ENCODE peak calls at places on chromosomes 12 and 14, in six cellular contexts. J, B, D, E, Y and G are unnamed samples.
A peak's percentile ranks its signal among the peaks of the same experiment; 100 is the strongest.

GRCh38 chr12:75944097-75944904 is 87.3 kb downstream of the PHLDA1 start:
- DNase-seq in D (peak; percentile 96), B (no peak), Y (peak; percentile 71), J (no peak), E (no peak), G (peak; percentile 97)

GRCh38 chr12:108363165-108363564 is 24.1 kb upstream of the CMKLR1 start:
- DNase-seq in Y (peak; percentile 24), D (no peak), E (no peak), B (no peak), J (no peak), G (no peak)

GRCh38 chr14:81455344-81455743 is 55.2 kb upstream of the STON2 start:
- DNase-seq in B (no peak), E (no peak), J (no peak), D (no peak), Y (no peak), G (no peak)

GRCh38 chr12:124554429-124555029 is 12.9 kb downstream of the NCOR2 start:
- DNase-seq in E (no peak), J (peak; percentile 73), Y (no peak), B (no peak), D (no peak), G (no peak)

GRCh38 chr12:29521951-29522350 is 24.5 kb upstream of the OVCH1 start:
- DNase-seq in Y (no peak), B (no peak), D (peak; percentile 59), E (no peak), J (no peak), G (peak; percentile 58)

GRCh38 chr12:53251477-53252348 is 16.4 kb upstream of the ESPL1 start:
- DNase-seq in B (peak; percentile 86), Y (peak; percentile 98), E (peak; percentile 95), D (peak; percentile 80), J (peak; percentile 90), G (peak; percentile 71)

GRCh38 chr12:55817352-55818139 is at the start of the genes ORMDL2 and SARNP:
- DNase-seq in E (peak; percentile 99), B (peak; percentile 99), Y (peak; percentile 100), D (peak; percentile 100), J (peak; percentile 96), G (peak; percentile 100)

GRCh38 chr12:75656650-75657049 is 145.2 kb upstream of the KRR1 start:
- DNase-seq in Y (no peak), B (no peak), J (no peak), D (peak; percentile 88), E (no peak), G (peak; percentile 99)

GRCh38 chr14:93219103-93219726 is 12.2 kb downstream of the UBR7 start:
- DNase-seq in D (peak; percentile 74), B (no peak), Y (peak; percentile 70), E (no peak), J (no peak), G (peak; percentile 71)

GRCh38 chr14:87615050-87615449 is 377.9 kb downstream of the GALC start:
- DNase-seq in J (no peak), B (no peak), E (no peak), Y (no peak), D (no peak), G (no peak)

GRCh38 chr12:99479149-99479548 is 168.4 kb upstream of the GARIN6 start:
- DNase-seq in Y (no peak), E (no peak), J (no peak), D (no peak), B (no peak), G (no peak)

GRCh38 chr14:76500011-76500410 is 124.1 kb downstream of the ESRRB start:
- DNase-seq in Y (peak; percentile 55), E (no peak), B (peak; percentile 42), D (peak; percentile 10), J (no peak), G (peak; percentile 7)

GRCh38 chr12:51911788-51912711 is 4.7 kb downstream of the ACVRL1 start:
- DNase-seq in J (peak; percentile 67), B (peak; percentile 71), E (peak; percentile 88), Y (peak; percentile 70), D (no peak), G (no peak)

GRCh38 chr14:89303452-89304435 is 113.3 kb downstream of the FOXN3 start:
- DNase-seq in D (peak; percentile 64), Y (peak; percentile 64), E (no peak), J (peak; percentile 62), B (peak; percentile 76), G (peak; percentile 46)

GRCh38 chr12:62834406-62834805 is 100.5 kb downstream of the PPM1H start:
- DNase-seq in D (no peak), Y (peak; percentile 59), J (no peak), B (no peak), E (no peak), G (no peak)

GRCh38 chr12:120610560-120610959 is 29.4 kb upstream of the POP5 start:
- DNase-seq in E (no peak), J (no peak), Y (no peak), D (no peak), B (no peak), G (no peak)

GRCh38 chr12:18750087-18750486 is 12.2 kb downstream of the CAPZA3 start:
- DNase-seq in B (no peak), J (no peak), Y (no peak), D (peak; percentile 15), E (no peak), G (peak; percentile 23)

GRCh38 chr12:23262670-23263069 is 637.7 kb downstream of the ETNK1 start:
- DNase-seq in Y (no peak), B (no peak), D (no peak), J (no peak), E (no peak), G (no peak)

GRCh38 chr12:52614381-52615207 is 3.8 kb downstream of the KRT73 start:
- DNase-seq in D (no peak), J (no peak), Y (peak; percentile 38), E (no peak), B (no peak), G (peak; percentile 40)

GRCh38 chr14:96067985-96068930 is 29.1 kb downstream of the C14orf132 start:
- DNase-seq in E (peak; percentile 46), J (no peak), D (no peak), Y (peak; percentile 29), B (peak; percentile 19), G (no peak)

GRCh38 chr14:90675399-90675798 is 140.8 kb downstream of the TTC7B start:
- DNase-seq in Y (no peak), B (no peak), J (peak; percentile 84), D (peak; percentile 41), E (no peak), G (no peak)

GRCh38 chr12:116771651-116772050 is 33.5 kb downstream of the RNFT2 start:
- DNase-seq in J (no peak), D (peak; percentile 67), B (no peak), Y (no peak), E (no peak), G (peak; percentile 12)

GRCh38 chr12:109817627-109818231 is 15.5 kb downstream of the TRPV4 start:
- DNase-seq in Y (no peak), J (no peak), E (no peak), D (no peak), B (no peak), G (no peak)

DNA sequence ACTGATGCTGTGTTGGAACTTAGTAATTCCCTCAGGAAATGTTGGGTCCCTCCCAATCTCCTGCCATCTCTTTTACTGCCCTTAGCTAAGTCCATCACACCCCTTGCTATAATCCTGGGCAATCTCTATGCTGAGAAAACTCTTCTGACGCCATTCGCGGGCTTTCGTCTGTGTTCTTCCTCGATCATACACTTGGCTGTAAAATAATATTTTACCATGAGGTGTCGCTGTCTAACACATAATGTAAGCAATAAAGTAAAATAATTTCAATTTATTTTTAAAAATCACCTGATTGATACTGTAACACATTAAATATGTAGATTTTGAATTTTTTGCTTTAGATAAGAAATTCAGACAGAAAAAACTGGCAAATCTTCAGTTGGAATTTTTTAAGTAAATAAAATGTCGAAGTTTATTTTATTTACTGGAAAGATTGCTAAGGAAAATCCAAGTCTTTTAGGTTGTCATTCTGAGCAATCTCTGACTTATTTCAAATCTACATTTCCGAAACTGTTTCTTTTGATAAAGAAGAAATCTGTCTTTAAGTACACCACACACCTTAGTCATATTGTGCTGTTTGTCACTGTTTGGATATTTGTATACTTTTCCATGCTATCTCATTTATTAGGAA is 304.0 kb upstream of the SSTR1 start:
- DNase-seq in Y (peak; percentile 58), B (no peak), E (no peak), D (peak; percentile 83), J (no peak), G (peak; percentile 49)
- H3K4me3 ChIP-seq in Y (no peak overlapping the region), B (no peak overlapping the region), E (no peak overlapping the region), D (peak overlapping the region; percentile 18), J (no peak overlapping the region), G (no peak overlapping the region)

DNA sequence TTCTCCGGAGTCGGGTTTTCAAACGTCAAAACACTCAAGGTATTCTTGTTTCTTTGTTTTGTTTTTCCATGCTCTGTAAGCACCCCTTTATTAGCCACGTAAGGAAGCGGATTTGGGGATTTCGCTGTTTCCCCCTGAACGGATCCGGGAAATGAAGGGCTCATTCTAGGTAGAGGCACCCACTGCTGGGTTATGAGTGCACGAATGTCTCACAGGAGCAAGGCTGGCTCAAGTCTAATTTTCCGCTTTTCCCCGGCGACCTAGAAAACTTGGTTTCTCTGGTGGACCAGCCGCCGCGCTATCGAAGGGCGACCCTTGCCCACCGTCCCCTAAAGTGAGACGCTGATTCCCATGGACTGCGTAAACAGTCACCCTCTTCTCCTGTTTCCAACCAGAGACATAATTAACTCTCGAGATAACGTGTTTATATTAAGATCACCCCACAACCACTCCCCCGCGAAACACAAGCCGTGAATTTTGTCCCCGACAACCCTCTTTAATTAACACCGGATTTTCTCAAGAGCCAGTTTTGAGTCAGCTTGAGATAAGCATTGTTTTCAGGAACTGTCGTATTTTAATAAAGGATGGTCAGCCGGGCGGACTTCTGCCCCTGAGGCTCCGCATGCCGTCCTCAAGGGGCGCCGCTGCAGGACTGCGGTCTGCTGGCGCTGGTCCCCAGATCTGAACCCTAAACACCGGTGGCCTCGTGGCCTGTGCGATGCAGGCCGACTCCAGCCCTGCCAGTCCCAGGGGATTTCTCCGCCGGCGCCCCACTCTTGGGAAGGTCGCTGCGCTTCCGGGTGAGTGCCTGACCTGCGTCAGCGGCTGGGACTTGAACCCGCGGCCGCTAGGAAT is 523 bp upstream of the ABCC9 start:
- DNase-seq in B (peak; percentile 72), D (no peak), J (peak; percentile 87), Y (peak; percentile 89), E (peak; percentile 89), G (peak; percentile 21)
- TF ChIP-seq CTCF in B (no peak), D (no peak), J (peak; percentile 61), Y (peak; percentile 93), E (no peak), G (peak; percentile 51)

DNA sequence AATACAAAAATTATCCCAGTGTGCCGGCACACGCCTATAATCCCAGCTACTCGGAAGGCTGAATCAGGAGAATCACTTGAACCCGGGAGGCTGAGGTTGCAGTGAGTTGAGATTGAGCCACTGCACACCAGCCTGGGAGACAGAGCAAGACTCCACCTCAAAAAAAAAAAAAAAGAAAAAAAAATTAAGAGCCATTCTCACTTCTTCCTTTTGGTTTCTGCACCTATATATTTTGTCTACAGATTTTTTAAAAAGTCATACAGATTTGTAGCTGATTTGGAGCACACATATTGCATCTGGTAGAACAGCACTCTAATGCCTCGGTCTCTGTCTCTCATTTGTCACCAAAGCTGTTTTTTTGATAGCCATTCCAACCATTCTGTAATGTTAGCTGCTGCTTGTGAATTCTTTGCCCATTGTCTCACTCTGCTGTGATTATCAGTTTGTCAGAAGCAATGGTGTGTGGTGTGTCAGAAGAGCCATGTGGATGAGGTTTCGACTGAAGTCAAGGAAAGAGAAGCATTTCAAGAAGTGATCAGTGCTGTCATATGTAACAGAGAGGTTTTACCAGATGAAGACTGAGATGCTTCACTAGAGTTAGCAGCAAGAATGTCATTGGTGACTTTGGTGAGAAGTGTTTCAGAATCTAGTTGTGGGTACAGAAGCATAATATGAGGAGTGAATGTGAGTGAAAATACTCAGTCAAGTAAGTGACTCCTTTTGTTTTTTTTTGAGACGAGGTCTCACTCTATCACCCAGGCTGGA is 8.7 kb upstream of the KTN1 start:
- DNase-seq in B (no peak), J (no peak), D (no peak), E (no peak), Y (no peak), G (no peak)
- H3K4me3 ChIP-seq in B (no peak overlapping the region), J (no peak overlapping the region), D (no peak overlapping the region), E (no peak overlapping the region), Y (no peak overlapping the region), G (no peak overlapping the region)

GRCh38 chr12:126051611-126052107 is 986.4 kb downstream of the AACS start:
- DNase-seq in E (no peak), J (no peak), D (peak; percentile 74), Y (no peak), B (no peak), G (peak; percentile 98)
- TF ChIP-seq CTCF in E (no peak), J (no peak), D (peak; percentile 40), Y (no peak), B (no peak), G (peak; percentile 43)